ENCODE peak calls at places on chromosomes 1 and 21, in ten cellular contexts. R, B, V, G, U, M, W, N, D and L are unnamed samples.

GRCh38 chr21:34065015-34065414 is 8.4 kb upstream of the MRPS6 start:
- DNase-seq in R (no peak), B (no peak), V (no peak), G (no peak), U (no peak), M (no peak), W (no peak), N (no peak), D (no peak), L (no peak)

GRCh38 chr1:27596261-27596660 is 7.7 kb downstream of the AHDC1 start:
- DNase-seq in R (no peak), B (no peak), V (no peak), G (no peak), U (no peak), M (no peak), W (no peak), N (no peak), D (no peak), L (no peak)

GRCh38 chr1:63907051-63907450 is 133.2 kb downstream of the ROR1 start:
- DNase-seq in R (no peak), B (no peak), V (no peak), G (no peak), U (no peak), M (no peak), W (no peak), N (no peak), D (no peak), L (no peak)

GRCh38 chr1:173424786-173425407 is 52.2 kb upstream of the PRDX6 start:
- DNase-seq in R (no peak), B (no peak), V (peak; percentile 100), G (no peak), U (no peak), M (no peak), W (no peak), N (no peak), D (no peak), L (no peak)

GRCh38 chr1:31335007-31335406 is 37.9 kb downstream of the FABP3 start:
- DNase-seq in R (peak; percentile 21), B (no peak), V (peak; percentile 71), G (no peak), U (no peak), M (no peak), W (no peak), N (no peak), D (no peak), L (no peak)

GRCh38 chr1:246104927-246105326 is 402.2 kb downstream of the SMYD3 start:
- DNase-seq in R (no peak), B (no peak), V (peak; percentile 64), G (no peak), U (no peak), M (no peak), W (no peak), N (no peak), D (no peak), L (no peak)

GRCh38 chr1:202192770-202193613 is 607 bp upstream of the LGR6 start:
- DNase-seq in R (no peak), B (peak; percentile 74), V (peak; percentile 58), G (peak; percentile 66), U (peak; percentile 49), M (peak; percentile 63), W (peak; percentile 57), N (peak; percentile 80), D (peak; percentile 62), L (peak; percentile 74)

GRCh38 chr1:84967666-84968065 is 29.2 kb downstream of the MCOLN2 start:
- DNase-seq in R (no peak), B (no peak), V (no peak), G (no peak), U (no peak), M (no peak), W (no peak), N (no peak), D (no peak), L (no peak)

GRCh38 chr1:54273092-54273836 is 73.3 kb downstream of the MRPL37 start:
- DNase-seq in R (no peak), B (peak; percentile 58), V (no peak), G (no peak), U (peak; percentile 90), M (peak; percentile 90), W (no peak), N (peak; percentile 59), D (peak; percentile 87), L (peak; percentile 69)

GRCh38 chr1:112501810-112502641 is 6.7 kb upstream of the WNT2B start:
- DNase-seq in R (no peak), B (peak; percentile 77), V (peak; percentile 64), G (peak; percentile 65), U (peak; percentile 77), M (peak; percentile 75), W (peak; percentile 51), N (peak; percentile 59), D (peak; percentile 61), L (peak; percentile 81)
- TF ChIP-seq CTCF in R (peak; percentile 95), B (peak; percentile 75), V (peak; percentile 74), G (peak; percentile 44), U (peak; percentile 68), M (peak; percentile 59), W (no peak), N (peak; percentile 66), D (peak; percentile 65), L (peak; percentile 47)

GRCh38 chr1:7778133-7778628 is 5.9 kb upstream of the PER3 start:
- DNase-seq in R (no peak), B (no peak), V (no peak), G (no peak), U (no peak), M (no peak), W (no peak), N (no peak), D (no peak), L (no peak)
- TF ChIP-seq CTCF in R (no peak), B (no peak), V (no peak), G (no peak), U (no peak), M (no peak), W (no peak), N (no peak), D (no peak), L (no peak)

DNA sequence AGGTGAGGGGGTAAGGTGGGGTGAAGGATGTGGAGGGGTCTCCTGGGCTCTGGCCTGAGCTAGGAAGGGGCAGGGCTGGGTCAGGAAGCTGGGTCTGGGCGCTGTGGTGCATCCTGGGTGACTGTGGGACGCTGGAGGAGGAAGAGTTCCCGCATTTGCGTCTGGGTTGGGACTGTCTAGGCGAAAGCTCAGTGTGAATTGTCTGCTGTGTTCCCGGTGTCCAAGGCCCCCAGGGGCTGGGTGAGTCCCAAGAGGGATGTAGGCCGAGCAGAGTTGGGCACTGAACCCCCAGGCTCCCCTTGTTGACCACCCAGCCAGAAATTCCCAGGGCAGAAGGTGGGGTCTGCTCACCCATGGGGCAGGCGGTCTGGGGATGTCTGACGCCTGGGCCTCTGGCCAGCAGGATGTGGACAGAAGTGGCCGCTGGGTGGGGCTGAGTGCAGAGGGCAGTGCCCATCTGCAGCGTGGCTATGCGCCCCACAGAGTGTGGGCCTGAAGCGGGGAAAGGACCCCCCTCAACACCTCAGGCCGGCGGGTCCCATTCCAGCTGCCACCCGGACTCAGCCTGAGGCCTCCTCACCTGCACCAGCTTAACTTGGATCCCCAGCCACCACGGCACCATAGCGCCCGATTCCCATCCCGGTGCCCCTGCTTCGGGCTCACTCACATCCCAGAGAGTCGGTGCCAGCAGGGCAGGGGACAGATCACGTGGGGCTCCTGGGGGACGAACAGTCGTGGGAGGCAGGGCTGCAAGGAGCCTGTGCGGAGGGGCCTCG is 36.9 kb upstream of the POFUT2 start:
- DNase-seq in R (no peak), B (peak; percentile 36), V (no peak), G (no peak), U (no peak), M (peak; percentile 57), W (no peak), N (no peak), D (no peak), L (no peak)
- TF ChIP-seq CTCF in R (no peak), B (peak; percentile 14), V (peak; percentile 17), G (no peak), U (no peak), M (no peak), W (no peak), N (no peak), D (no peak), L (no peak)

DNA sequence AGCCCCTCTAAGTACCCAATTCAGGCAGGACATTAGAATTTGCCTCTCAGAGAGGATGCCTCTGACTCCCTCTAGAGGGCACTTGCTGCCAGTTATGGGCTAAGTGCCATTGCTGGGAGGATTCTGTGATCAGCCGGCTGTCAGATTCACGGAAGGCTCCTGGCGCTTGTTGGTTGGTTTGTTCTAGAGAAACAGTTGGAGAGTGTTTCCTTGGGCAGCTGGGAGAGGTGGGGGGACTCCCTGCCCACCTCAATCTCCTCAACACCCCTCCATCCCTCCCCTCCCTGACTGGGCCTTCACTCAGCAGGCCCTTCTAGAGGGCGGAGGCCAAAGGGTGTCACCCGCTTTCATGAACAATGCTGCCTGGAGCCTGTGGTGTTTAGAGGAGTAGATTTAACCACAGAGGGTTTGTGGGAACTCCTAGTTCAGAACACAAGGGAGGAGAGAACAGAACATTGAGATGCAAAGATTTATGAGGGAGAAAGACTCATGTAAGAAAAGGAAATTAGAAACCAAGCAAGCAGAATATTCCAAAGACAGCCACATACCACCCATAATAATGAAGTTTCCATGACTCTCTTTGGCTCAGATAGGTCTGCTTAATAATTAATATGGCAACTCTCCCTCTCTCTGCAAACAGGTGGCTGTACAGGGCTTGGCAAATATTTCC is 29.9 kb upstream of the ACP6 start:
- DNase-seq in R (peak; percentile 28), B (peak; percentile 53), V (peak; percentile 87), G (peak; percentile 60), U (peak; percentile 60), M (peak; percentile 56), W (no peak), N (peak; percentile 57), D (peak; percentile 71), L (peak; percentile 64)
- TF ChIP-seq CTCF in R (peak; percentile 95), B (peak; percentile 85), V (peak; percentile 99), G (peak; percentile 71), U (peak; percentile 57), M (peak; percentile 67), W (no peak), N (peak; percentile 85), D (peak; percentile 64), L (peak; percentile 47)

GRCh38 chr1:225544283-225544682 is 108.6 kb downstream of the ENAH start:
- DNase-seq in R (no peak), B (no peak), V (no peak), G (no peak), U (no peak), M (no peak), W (no peak), N (no peak), D (no peak), L (no peak)

GRCh38 chr1:225543350-225543749 is 109.6 kb downstream of the ENAH start:
- DNase-seq in R (no peak), B (no peak), V (no peak), G (no peak), U (no peak), M (no peak), W (no peak), N (no peak), D (no peak), L (no peak)

GRCh38 chr1:225544924-225545323 is 108.0 kb downstream of the ENAH start:
- DNase-seq in R (no peak), B (no peak), V (no peak), G (no peak), U (no peak), M (no peak), W (no peak), N (no peak), D (no peak), L (no peak)

GRCh38 chr1:225548140-225548857 is 104.6 kb downstream of the ENAH start:
- DNase-seq in R (no peak), B (no peak), V (no peak), G (no peak), U (no peak), M (no peak), W (no peak), N (no peak), D (no peak), L (no peak)

GRCh38 chr1:225545649-225546048 is 107.3 kb downstream of the ENAH start:
- DNase-seq in R (no peak), B (no peak), V (no peak), G (no peak), U (no peak), M (no peak), W (no peak), N (no peak), D (no peak), L (no peak)
- TF ChIP-seq CTCF in R (no peak), B (no peak), V (no peak), G (no peak), U (no peak), M (no peak), W (no peak), N (no peak), D (no peak), L (no peak)